ENCODE peak calls at places on chromosomes 3 and 15, in six cellular contexts. One of them, this sample, is unnamed.

GRCh38 chr15:59751552-59752413 is 62.7 kb upstream of the BNIP2 start:
- DNase-seq in heart left ventricle: no peak
- DNase-seq in fibroblast of lung: peak
- DNase-seq in thoracic aorta: no peak
- DNase-seq in mucosa of descending colon: no peak
- DNase-seq in HCT116: peak
- DNase-seq in this sample: peak

GRCh38 chr15:87764461-87765236 is 491.9 kb downstream of the NTRK3 start:
- DNase-seq in heart left ventricle: no peak
- DNase-seq in fibroblast of lung: no peak
- DNase-seq in thoracic aorta: no peak
- DNase-seq in mucosa of descending colon: no peak
- DNase-seq in HCT116: no peak
- DNase-seq in this sample: peak

GRCh38 chr15:81284256-81285031 is 39.5 kb downstream of the STARD5 start:
- DNase-seq in heart left ventricle: no peak
- DNase-seq in fibroblast of lung: no peak
- DNase-seq in thoracic aorta: no peak
- DNase-seq in mucosa of descending colon: no peak
- DNase-seq in HCT116: no peak
- DNase-seq in this sample: no peak

GRCh38 chr15:101314726-101315125 is 19.7 kb upstream of the SNRPA1 start:
- DNase-seq in heart left ventricle: no peak
- DNase-seq in fibroblast of lung: no peak
- DNase-seq in thoracic aorta: no peak
- DNase-seq in mucosa of descending colon: no peak
- DNase-seq in HCT116: no peak
- DNase-seq in this sample: no peak

GRCh38 chr15:91928676-91929075 is 75.2 kb downstream of the SLCO3A1 start:
- DNase-seq in heart left ventricle: no peak
- DNase-seq in fibroblast of lung: no peak
- DNase-seq in thoracic aorta: no peak
- DNase-seq in mucosa of descending colon: no peak
- DNase-seq in HCT116: no peak
- DNase-seq in this sample: no peak

GRCh38 chr3:134372405-134373277 is 1.6 kb downstream of the AMOTL2 start:
- DNase-seq in heart left ventricle: no peak
- DNase-seq in fibroblast of lung: no peak
- DNase-seq in thoracic aorta: no peak
- DNase-seq in mucosa of descending colon: no peak
- DNase-seq in HCT116: no peak
- DNase-seq in this sample: no peak

GRCh38 chr15:59157398-59157797 is 49.2 kb upstream of the LDHAL6B start:
- DNase-seq in heart left ventricle: no peak
- DNase-seq in fibroblast of lung: no peak
- DNase-seq in thoracic aorta: no peak
- DNase-seq in mucosa of descending colon: no peak
- DNase-seq in HCT116: no peak
- DNase-seq in this sample: no peak

GRCh38 chr3:189225431-189225830 is 53.7 kb downstream of the TPRG1 start:
- DNase-seq in heart left ventricle: no peak
- DNase-seq in fibroblast of lung: no peak
- DNase-seq in thoracic aorta: no peak
- DNase-seq in mucosa of descending colon: no peak
- DNase-seq in HCT116: no peak
- DNase-seq in this sample: no peak

GRCh38 chr3:100532411-100532810 is 40.0 kb downstream of the TMEM45A start:
- DNase-seq in heart left ventricle: no peak
- DNase-seq in fibroblast of lung: no peak
- DNase-seq in thoracic aorta: no peak
- DNase-seq in mucosa of descending colon: no peak
- DNase-seq in HCT116: no peak
- DNase-seq in this sample: no peak

DNA sequence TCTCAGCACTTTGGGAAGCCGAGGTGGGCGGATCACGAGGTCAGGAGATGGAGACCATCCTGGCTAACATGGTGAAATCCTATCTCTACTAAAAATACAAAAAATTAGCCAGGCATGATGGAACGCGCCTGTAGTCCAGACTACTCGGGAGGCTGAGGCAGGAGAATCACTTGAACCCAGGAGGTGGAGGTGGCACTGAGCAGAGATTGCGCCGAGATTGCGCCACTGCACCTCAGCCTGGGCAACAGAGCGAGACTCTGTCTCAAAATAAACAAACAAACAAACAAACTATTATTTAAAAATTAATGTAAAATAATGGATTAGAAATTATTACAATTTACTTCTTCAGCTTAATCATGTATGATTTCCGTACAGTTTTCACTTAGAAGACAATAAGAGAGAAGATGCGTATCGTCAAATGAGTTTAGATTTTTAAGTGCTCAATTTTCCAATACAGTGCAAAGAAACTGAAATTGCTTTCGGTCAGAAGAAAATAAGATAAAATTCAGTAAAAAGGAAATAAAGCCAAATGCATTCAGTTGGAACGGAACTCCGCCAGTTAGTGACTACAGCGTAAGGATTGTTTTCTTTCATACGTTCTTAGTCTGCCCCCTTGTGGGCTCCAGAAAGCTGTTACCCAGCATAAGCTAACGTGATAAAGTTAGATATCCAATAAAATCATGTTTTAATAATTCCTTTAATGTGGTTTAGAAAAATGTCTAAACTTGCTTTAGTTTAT is 24.8 kb downstream of the AADAC start:
- DNase-seq in heart left ventricle: no peak
- DNase-seq in fibroblast of lung: peak
- DNase-seq in thoracic aorta: no peak
- DNase-seq in mucosa of descending colon: no peak
- DNase-seq in HCT116: peak
- DNase-seq in this sample: peak
- TF ChIP-seq CTCF in heart left ventricle: peak
- TF ChIP-seq CTCF in fibroblast of lung: peak
- TF ChIP-seq CTCF in thoracic aorta: peak
- TF ChIP-seq CTCF in mucosa of descending colon: no peak
- TF ChIP-seq CTCF in HCT116: peak
- TF ChIP-seq CTCF in this sample: peak

GRCh38 chr3:187292186-187292585 is 649 bp upstream of the MASP1 start:
- DNase-seq in heart left ventricle: no peak
- DNase-seq in fibroblast of lung: no peak
- DNase-seq in thoracic aorta: no peak
- DNase-seq in mucosa of descending colon: no peak
- DNase-seq in HCT116: no peak
- DNase-seq in this sample: no peak
- H3K4me3 ChIP-seq in heart left ventricle: peak
- H3K4me3 ChIP-seq in fibroblast of lung: peak
- H3K4me3 ChIP-seq in thoracic aorta: no peak
- H3K4me3 ChIP-seq in mucosa of descending colon: no peak
- H3K4me3 ChIP-seq in HCT116: no peak
- H3K4me3 ChIP-seq in this sample: no peak

GRCh38 chr15:64355559-64356442 is at the start of gene CSNK1G1:
- DNase-seq in heart left ventricle: peak
- DNase-seq in fibroblast of lung: peak
- DNase-seq in thoracic aorta: peak
- DNase-seq in mucosa of descending colon: peak
- DNase-seq in HCT116: peak
- DNase-seq in this sample: peak
- TF ChIP-seq CTCF in heart left ventricle: no peak
- TF ChIP-seq CTCF in fibroblast of lung: no peak
- TF ChIP-seq CTCF in thoracic aorta: no peak
- TF ChIP-seq CTCF in mucosa of descending colon: no peak
- TF ChIP-seq CTCF in HCT116: no peak
- TF ChIP-seq CTCF in this sample: no peak

GRCh38 chr15:66704019-66704782 is 2.2 kb downstream of the SMAD6 start:
- DNase-seq in heart left ventricle: peak
- DNase-seq in fibroblast of lung: no peak
- DNase-seq in thoracic aorta: no peak
- DNase-seq in mucosa of descending colon: peak
- DNase-seq in HCT116: no peak
- DNase-seq in this sample: no peak

GRCh38 chr15:66706225-66706732 is 4.2 kb downstream of the SMAD6 start:
- DNase-seq in heart left ventricle: peak
- DNase-seq in fibroblast of lung: peak
- DNase-seq in thoracic aorta: no peak
- DNase-seq in mucosa of descending colon: peak
- DNase-seq in HCT116: no peak
- DNase-seq in this sample: peak

GRCh38 chr15:66706840-66707239 is 4.8 kb downstream of the SMAD6 start:
- DNase-seq in heart left ventricle: no peak
- DNase-seq in fibroblast of lung: no peak
- DNase-seq in thoracic aorta: no peak
- DNase-seq in mucosa of descending colon: no peak
- DNase-seq in HCT116: no peak
- DNase-seq in this sample: no peak

GRCh38 chr15:66704783-66705113 is 2.7 kb downstream of the SMAD6 start:
- DNase-seq in heart left ventricle: no peak
- DNase-seq in fibroblast of lung: no peak
- DNase-seq in thoracic aorta: no peak
- DNase-seq in mucosa of descending colon: peak
- DNase-seq in HCT116: no peak
- DNase-seq in this sample: no peak

DNA sequence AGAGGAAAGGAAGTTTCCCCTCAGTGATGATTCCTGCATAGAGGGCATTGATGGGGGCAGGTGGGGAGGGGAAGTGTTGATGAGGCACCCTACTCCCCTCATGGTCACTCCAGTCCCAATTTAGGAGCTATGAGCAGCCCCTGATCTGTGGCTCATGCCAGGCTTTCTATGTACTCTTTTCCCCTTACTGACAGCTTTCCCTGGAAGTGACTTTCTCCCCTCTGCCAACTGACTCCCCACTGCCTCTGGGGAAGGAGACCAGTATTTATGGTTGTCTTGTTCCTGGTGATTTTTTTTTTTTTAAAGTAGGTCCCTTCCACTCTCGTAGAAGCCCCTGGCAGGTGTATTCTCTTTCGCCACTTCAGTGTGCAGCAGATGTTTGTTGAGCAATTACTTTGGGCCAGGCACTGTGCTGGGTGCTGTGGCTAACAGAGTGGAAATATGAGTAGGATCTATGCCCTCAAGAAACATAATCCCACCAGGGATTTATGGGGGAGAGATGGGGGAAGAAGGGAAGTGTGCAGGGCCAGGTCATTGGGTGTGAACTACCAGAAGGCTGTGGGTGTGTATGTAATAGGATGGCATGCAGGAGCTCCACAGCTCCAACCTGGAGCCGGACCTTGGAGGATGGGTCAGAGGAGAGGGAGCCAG is 3.4 kb downstream of the SMAD6 start:
- DNase-seq in heart left ventricle: no peak
- DNase-seq in fibroblast of lung: no peak
- DNase-seq in thoracic aorta: no peak
- DNase-seq in mucosa of descending colon: no peak
- DNase-seq in HCT116: no peak
- DNase-seq in this sample: no peak
- H3K4me3 ChIP-seq in heart left ventricle: peak
- H3K4me3 ChIP-seq in fibroblast of lung: peak
- H3K4me3 ChIP-seq in thoracic aorta: peak
- H3K4me3 ChIP-seq in mucosa of descending colon: no peak
- H3K4me3 ChIP-seq in HCT116: no peak
- H3K4me3 ChIP-seq in this sample: peak

DNA sequence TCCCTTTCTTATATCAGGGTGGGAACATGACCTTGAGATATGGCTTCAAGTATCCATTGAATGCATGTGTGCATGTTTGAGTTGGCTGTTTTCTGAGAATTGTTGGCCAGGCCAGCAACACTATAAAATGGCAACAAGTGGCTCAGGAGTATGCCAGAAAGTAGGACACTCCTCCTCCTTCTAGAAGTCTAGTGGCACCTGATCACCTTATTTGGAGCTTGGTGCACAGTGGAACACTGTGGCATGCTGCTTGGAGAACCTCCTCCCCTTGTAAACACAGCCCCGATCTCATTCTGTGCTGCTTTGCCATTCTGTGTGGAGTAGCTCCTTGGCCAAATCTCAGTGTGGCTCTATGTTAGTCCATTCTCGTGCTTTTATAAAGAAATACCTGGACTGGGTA is 114.8 kb upstream of the NDN start:
- DNase-seq in heart left ventricle: no peak
- DNase-seq in fibroblast of lung: no peak
- DNase-seq in thoracic aorta: no peak
- DNase-seq in mucosa of descending colon: no peak
- DNase-seq in HCT116: no peak
- DNase-seq in this sample: no peak
- TF ChIP-seq CTCF in heart left ventricle: no peak
- TF ChIP-seq CTCF in fibroblast of lung: no peak
- TF ChIP-seq CTCF in thoracic aorta: no peak
- TF ChIP-seq CTCF in mucosa of descending colon: no peak
- TF ChIP-seq CTCF in HCT116: no peak
- TF ChIP-seq CTCF in this sample: no peak

DNA sequence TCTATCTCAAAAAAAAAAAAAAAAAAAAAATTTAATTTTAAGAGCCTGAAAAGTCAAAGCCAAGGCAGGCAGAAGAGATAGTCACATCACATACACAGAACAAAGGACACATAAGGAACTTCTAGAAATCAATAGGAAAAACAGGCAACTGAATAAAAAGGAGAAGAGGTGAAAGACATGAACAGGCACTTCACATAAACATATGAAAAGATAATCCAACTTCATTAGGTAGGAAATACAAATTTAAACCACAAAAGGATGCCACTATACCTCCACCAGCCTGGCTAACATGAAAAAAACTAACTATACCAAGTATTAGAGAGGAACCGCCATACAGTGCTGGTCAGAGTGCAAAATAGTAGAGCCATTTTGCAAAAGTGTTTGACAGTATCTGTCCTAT is 14.1 kb downstream of the CCDC12 start:
- DNase-seq in heart left ventricle: no peak
- DNase-seq in fibroblast of lung: no peak
- DNase-seq in thoracic aorta: no peak
- DNase-seq in mucosa of descending colon: no peak
- DNase-seq in HCT116: no peak
- DNase-seq in this sample: no peak
- H3K4me3 ChIP-seq in heart left ventricle: no peak
- H3K4me3 ChIP-seq in fibroblast of lung: no peak
- H3K4me3 ChIP-seq in thoracic aorta: no peak
- H3K4me3 ChIP-seq in mucosa of descending colon: no peak
- H3K4me3 ChIP-seq in HCT116: no peak
- H3K4me3 ChIP-seq in this sample: no peak

DNA sequence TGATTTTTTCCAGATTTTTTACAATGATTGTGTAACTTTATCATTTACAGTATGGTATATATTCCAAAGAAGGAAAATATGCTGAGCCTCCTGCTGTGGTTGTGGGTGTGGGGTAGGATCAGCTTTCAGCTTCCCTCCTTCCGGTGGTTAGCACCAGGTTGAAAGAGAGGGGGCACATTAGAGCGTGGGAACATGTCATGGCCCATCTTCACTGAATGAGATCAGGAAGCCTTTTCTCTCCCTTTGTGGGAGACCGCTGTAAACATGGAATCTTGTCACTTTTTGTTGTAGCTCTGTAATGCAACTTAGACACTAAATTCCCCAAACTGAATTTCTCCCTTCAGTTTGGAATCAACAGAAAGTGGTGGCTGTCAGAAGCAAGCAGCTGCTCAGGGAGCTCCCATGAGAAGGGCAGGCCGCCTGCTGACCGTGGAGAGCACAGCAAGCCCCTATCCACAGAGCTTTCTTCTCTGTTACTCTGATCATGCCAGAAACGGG is 86.7 kb upstream of the LIMD1 start:
- DNase-seq in heart left ventricle: peak
- DNase-seq in fibroblast of lung: peak
- DNase-seq in thoracic aorta: no peak
- DNase-seq in mucosa of descending colon: no peak
- DNase-seq in HCT116: no peak
- DNase-seq in this sample: peak
- TF ChIP-seq CTCF in heart left ventricle: peak
- TF ChIP-seq CTCF in fibroblast of lung: peak
- TF ChIP-seq CTCF in thoracic aorta: no peak
- TF ChIP-seq CTCF in mucosa of descending colon: no peak
- TF ChIP-seq CTCF in HCT116: no peak
- TF ChIP-seq CTCF in this sample: peak

GRCh38 chr3:150414989-150415388 is 6.9 kb downstream of the TSC22D2 start:
- DNase-seq in heart left ventricle: no peak
- DNase-seq in fibroblast of lung: no peak
- DNase-seq in thoracic aorta: no peak
- DNase-seq in mucosa of descending colon: no peak
- DNase-seq in HCT116: no peak
- DNase-seq in this sample: no peak
- H3K4me3 ChIP-seq in heart left ventricle: peak
- H3K4me3 ChIP-seq in fibroblast of lung: peak
- H3K4me3 ChIP-seq in thoracic aorta: peak
- H3K4me3 ChIP-seq in mucosa of descending colon: no peak
- H3K4me3 ChIP-seq in HCT116: no peak
- H3K4me3 ChIP-seq in this sample: no peak

This sample was measured in cardiac fibroblast.